ENCODE peak calls at places on chromosomes 4 and X, in ten cellular contexts. B, E, U, M, A, Z, Q, T, L and X are unnamed samples.

GRCh38 chr4:71026086-71026485 is 32.6 kb downstream of the DCK start:
- DNase-seq in B (no peak), E (no peak), U (peak), M (no peak), A (peak), Z (no peak), Q (peak), T (peak), L (no peak), X (peak)

GRCh38 chrX:22366166-22366702 is 93.5 kb downstream of the CBLL2 start:
- DNase-seq in B (no peak), E (no peak), U (no peak), M (no peak), A (no peak), Z (no peak), Q (no peak), T (no peak), L (no peak), X (no peak)

GRCh38 chr4:20723463-20723862 is 23.2 kb downstream of the PACRGL start:
- DNase-seq in B (no peak), E (no peak), U (no peak), M (no peak), A (no peak), Z (no peak), Q (no peak), T (no peak), L (no peak), X (no peak)

GRCh38 chr4:173051697-173052096 is 116.9 kb upstream of the GALNT7 start:
- DNase-seq in B (no peak), E (no peak), U (peak), M (no peak), A (no peak), Z (no peak), Q (peak), T (peak), L (no peak), X (no peak)

GRCh38 chr4:67533112-67533511 is 12.2 kb downstream of the CENPC start:
- DNase-seq in B (no peak), E (no peak), U (no peak), M (no peak), A (no peak), Z (no peak), Q (no peak), T (no peak), L (no peak), X (no peak)

GRCh38 chr4:48137766-48138349 is 3.8 kb upstream of the TXK start:
- DNase-seq in B (no peak), E (no peak), U (no peak), M (no peak), A (no peak), Z (no peak), Q (no peak), T (no peak), L (no peak), X (no peak)

GRCh38 chrX:113868169-113868568 is 715.7 kb upstream of the HTR2C start:
- DNase-seq in B (no peak), E (no peak), U (peak), M (no peak), A (no peak), Z (no peak), Q (no peak), T (peak), L (peak), X (no peak)

GRCh38 chr4:182584016-182584415 is 333.2 kb downstream of the DCTD start:
- DNase-seq in B (no peak), E (no peak), U (no peak), M (no peak), A (no peak), Z (no peak), Q (no peak), T (no peak), L (no peak), X (no peak)

GRCh38 chrX:77966361-77966760 is 3.1 kb downstream of the PGAM4 start:
- DNase-seq in B (no peak), E (no peak), U (no peak), M (no peak), A (no peak), Z (no peak), Q (no peak), T (no peak), L (no peak), X (no peak)

GRCh38 chr4:167196386-167196785 is 37.9 kb downstream of the SPOCK3 start:
- DNase-seq in B (no peak), E (no peak), U (peak), M (no peak), A (peak), Z (no peak), Q (peak), T (peak), L (no peak), X (no peak)

GRCh38 chr4:62640296-62640695 is 1440.2 kb downstream of the ADGRL3 start:
- DNase-seq in B (no peak), E (no peak), U (peak), M (no peak), A (no peak), Z (no peak), Q (no peak), T (peak), L (no peak), X (no peak)

GRCh38 chrX:680062-680461 is 49.5 kb downstream of the SHOX start:
- DNase-seq in B (no peak), E (no peak), U (no peak), M (no peak), A (no peak), Z (no peak), Q (no peak), T (no peak), L (no peak), X (no peak)

GRCh38 chr4:8765084-8765483 is 106.6 kb downstream of the HMX1 start:
- DNase-seq in B (no peak), E (no peak), U (no peak), M (no peak), A (no peak), Z (no peak), Q (no peak), T (no peak), L (no peak), X (no peak)

GRCh38 chrX:2889045-2889605 is 40.0 kb downstream of the ARSD start:
- DNase-seq in B (no peak), E (no peak), U (no peak), M (no peak), A (no peak), Z (no peak), Q (no peak), T (peak), L (no peak), X (no peak)